ENCODE peak calls at places on chromosomes 5 and 9, in nine cellular contexts. B, Q, W, X, T, M, K, R and C are unnamed samples.

GRCh38 chr5:178433273-178433775 is 156.9 kb downstream of the COL23A1 start:
- DNase-seq in B (no peak), Q (no peak), W (no peak), X (no peak), T (no peak), M (no peak), K (no peak), R (no peak), C (no peak)

GRCh38 chr9:121731919-121732318 is 80.5 kb downstream of the DAB2IP start:
- DNase-seq in B (no peak), Q (no peak), W (no peak), X (no peak), T (no peak), M (no peak), K (no peak), R (no peak), C (no peak)

GRCh38 chr5:1387876-1388275 is 43.0 kb upstream of the CLPTM1L start:
- DNase-seq in B (no peak), Q (no peak), W (no peak), X (no peak), T (no peak), M (no peak), K (no peak), R (no peak), C (no peak)

GRCh38 chr5:150358261-150359095 is 981 bp downstream of the TCOF1 start:
- DNase-seq in B (no peak), Q (peak), W (no peak), X (no peak), T (peak), M (peak), K (no peak), R (no peak), C (peak)

GRCh38 chr5:167999182-167999581 is 292.3 kb upstream of the WWC1 start:
- DNase-seq in B (no peak), Q (no peak), W (peak), X (no peak), T (no peak), M (peak), K (no peak), R (no peak), C (no peak)

GRCh38 chr9:35940474-35941467 is 17.2 kb downstream of the OR2S2 start:
- DNase-seq in B (no peak), Q (no peak), W (no peak), X (no peak), T (no peak), M (no peak), K (no peak), R (no peak), C (no peak)

GRCh38 chr5:112865128-112865527 is 4.0 kb downstream of the SRP19 start:
- DNase-seq in B (no peak), Q (no peak), W (no peak), X (no peak), T (no peak), M (no peak), K (no peak), R (no peak), C (no peak)

GRCh38 chr5:140569197-140569596 is 4.6 kb downstream of the SLC35A4 start:
- DNase-seq in B (no peak), Q (no peak), W (no peak), X (no peak), T (no peak), M (no peak), K (no peak), R (no peak), C (no peak)

GRCh38 chr9:91954841-91955471 is 4.9 kb upstream of the ROR2 start:
- DNase-seq in B (peak), Q (peak), W (no peak), X (peak), T (peak), M (peak), K (peak), R (no peak), C (peak)

GRCh38 chr5:127909078-127909477 is 174.5 kb upstream of the SLC12A2 start:
- DNase-seq in B (peak), Q (peak), W (no peak), X (peak), T (peak), M (peak), K (no peak), R (no peak), C (peak)